ENCODE peak calls at places on chromosome 5, in five cellular contexts. One of them, this sample, is unnamed.
A peak's percentile ranks its signal among the peaks of the same experiment; 100 is the strongest.

GRCh38 chr5:18772475-18772874 is 1138.2 kb downstream of the TAF11L14 start:
- DNase-seq in testis: no peak
- DNase-seq in adrenal gland: no peak
- DNase-seq in tibial nerve: no peak
- DNase-seq in IMR-90: no peak
- DNase-seq in this sample: no peak

GRCh38 chr5:151739395-151739794 is 19.0 kb downstream of the ATOX1 start:
- DNase-seq in testis: no peak
- DNase-seq in adrenal gland: no peak
- DNase-seq in tibial nerve: no peak
- DNase-seq in IMR-90: no peak
- DNase-seq in this sample: no peak

GRCh38 chr5:127612441-127613141 is 36.3 kb upstream of the CTXN3 start:
- DNase-seq in testis: no peak
- DNase-seq in adrenal gland: no peak
- DNase-seq in tibial nerve: no peak
- DNase-seq in IMR-90: no peak
- DNase-seq in this sample: no peak

GRCh38 chr5:58156354-58156753 is 303.5 kb downstream of the PLK2 start:
- DNase-seq in testis: no peak
- DNase-seq in adrenal gland: no peak
- DNase-seq in tibial nerve: no peak
- DNase-seq in IMR-90: peak; percentile 32
- DNase-seq in this sample: no peak

GRCh38 chr5:86880785-86881492 is 263.2 kb downstream of the COX7C start:
- DNase-seq in testis: peak; percentile 49
- DNase-seq in adrenal gland: peak; percentile 60
- DNase-seq in tibial nerve: peak; percentile 15
- DNase-seq in IMR-90: peak; percentile 89
- DNase-seq in this sample: no peak

GRCh38 chr5:43602818-43603534 is at the start of gene NNT:
- DNase-seq in testis: peak; percentile 86
- DNase-seq in adrenal gland: peak; percentile 67
- DNase-seq in tibial nerve: peak; percentile 57
- DNase-seq in IMR-90: peak; percentile 35
- DNase-seq in this sample: peak; percentile 96

GRCh38 chr5:172498431-172499129 is 44.3 kb upstream of the SH3PXD2B start:
- DNase-seq in testis: peak; percentile 3
- DNase-seq in adrenal gland: no peak
- DNase-seq in tibial nerve: peak; percentile 2
- DNase-seq in IMR-90: no peak
- DNase-seq in this sample: peak; percentile 2

GRCh38 chr5:36722913-36723312 is 116.5 kb downstream of the SLC1A3 start:
- DNase-seq in testis: no peak
- DNase-seq in adrenal gland: no peak
- DNase-seq in tibial nerve: no peak
- DNase-seq in IMR-90: peak; percentile 10
- DNase-seq in this sample: no peak

GRCh38 chr5:125775896-125776295 is 647.3 kb upstream of the GRAMD2B start:
- DNase-seq in testis: no peak
- DNase-seq in adrenal gland: no peak
- DNase-seq in tibial nerve: no peak
- DNase-seq in IMR-90: no peak
- DNase-seq in this sample: no peak

GRCh38 chr5:107134931-107135330 is 535.8 kb downstream of the EFNA5 start:
- DNase-seq in testis: no peak
- DNase-seq in adrenal gland: no peak
- DNase-seq in tibial nerve: no peak
- DNase-seq in IMR-90: no peak
- DNase-seq in this sample: no peak

GRCh38 chr5:33297760-33298216 is 143.0 kb upstream of the TARS1 start:
- DNase-seq in testis: peak; percentile 50
- DNase-seq in adrenal gland: no peak
- DNase-seq in tibial nerve: no peak
- DNase-seq in IMR-90: no peak
- DNase-seq in this sample: no peak

GRCh38 chr5:9898319-9898718 is 268.2 kb upstream of the TAS2R1 start:
- DNase-seq in testis: peak; percentile 63
- DNase-seq in adrenal gland: peak; percentile 47
- DNase-seq in tibial nerve: no peak
- DNase-seq in IMR-90: peak; percentile 49
- DNase-seq in this sample: no peak

GRCh38 chr5:35129921-35130485 is 82.3 kb upstream of the AGXT2 start:
- DNase-seq in testis: no peak
- DNase-seq in adrenal gland: no peak
- DNase-seq in tibial nerve: no peak
- DNase-seq in IMR-90: peak; percentile 65
- DNase-seq in this sample: peak; percentile 86

GRCh38 chr5:154375331-154376008 is 70.3 kb upstream of the SAP30L start:
- DNase-seq in testis: peak; percentile 41
- DNase-seq in adrenal gland: no peak
- DNase-seq in tibial nerve: peak; percentile 37
- DNase-seq in IMR-90: peak; percentile 62
- DNase-seq in this sample: no peak

GRCh38 chr5:87042554-87042953 is 225.1 kb upstream of the RASA1 start:
- DNase-seq in testis: no peak
- DNase-seq in adrenal gland: no peak
- DNase-seq in tibial nerve: no peak
- DNase-seq in IMR-90: no peak
- DNase-seq in this sample: no peak

GRCh38 chr5:7742241-7742656 is 108.7 kb downstream of the CFAP90 start:
- DNase-seq in testis: no peak
- DNase-seq in adrenal gland: no peak
- DNase-seq in tibial nerve: no peak
- DNase-seq in IMR-90: no peak
- DNase-seq in this sample: no peak

GRCh38 chr5:1633605-1634336 is 110.0 kb upstream of the LPCAT1 start:
- DNase-seq in testis: peak; percentile 90
- DNase-seq in adrenal gland: peak; percentile 76
- DNase-seq in tibial nerve: peak; percentile 60
- DNase-seq in IMR-90: peak; percentile 36
- DNase-seq in this sample: peak; percentile 66
- TF ChIP-seq POLR2A in testis: no peak
- TF ChIP-seq POLR2A in adrenal gland: peak; percentile 63
- TF ChIP-seq POLR2A in tibial nerve: peak; percentile 58
- TF ChIP-seq POLR2A in IMR-90: peak; percentile 38
- TF ChIP-seq POLR2A in this sample: no peak

GRCh38 chr5:140109050-140109817 is 4.7 kb upstream of the PURA start:
- DNase-seq in testis: peak; percentile 33
- DNase-seq in adrenal gland: peak; percentile 46
- DNase-seq in tibial nerve: no peak
- DNase-seq in IMR-90: peak; percentile 61
- DNase-seq in this sample: no peak
- H3K4me3 ChIP-seq in testis: peak overlapping the region; percentile 87
- H3K4me3 ChIP-seq in adrenal gland: no peak overlapping the region
- H3K4me3 ChIP-seq in tibial nerve: peak overlapping the region; percentile 74
- H3K4me3 ChIP-seq in IMR-90: peak overlapping the region; percentile 74
- H3K4me3 ChIP-seq in this sample: no peak overlapping the region

GRCh38 chr5:134526483-134527155 is 1.1 kb downstream of the JADE2 start:
- DNase-seq in testis: peak; percentile 85
- DNase-seq in adrenal gland: peak; percentile 83
- DNase-seq in tibial nerve: peak; percentile 68
- DNase-seq in IMR-90: no peak
- DNase-seq in this sample: peak; percentile 81
- TF ChIP-seq CTCF in testis: peak; percentile 54
- TF ChIP-seq CTCF in adrenal gland: peak; percentile 67
- TF ChIP-seq CTCF in tibial nerve: peak; percentile 47
- TF ChIP-seq CTCF in IMR-90: peak; percentile 46
- TF ChIP-seq CTCF in this sample: no peak

GRCh38 chr5:96807099-96807654 is 568 bp downstream of the ERAP1 start:
- DNase-seq in testis: peak; percentile 77
- DNase-seq in adrenal gland: peak; percentile 82
- DNase-seq in tibial nerve: peak; percentile 44
- DNase-seq in IMR-90: peak; percentile 53
- DNase-seq in this sample: peak; percentile 50
- TF ChIP-seq POLR2A in testis: no peak
- TF ChIP-seq POLR2A in adrenal gland: peak; percentile 79
- TF ChIP-seq POLR2A in tibial nerve: no peak
- TF ChIP-seq POLR2A in IMR-90: peak; percentile 56
- TF ChIP-seq POLR2A in this sample: no peak

GRCh38 chr5:135713516-135713915 is 120.9 kb upstream of the SLC25A48 start:
- DNase-seq in testis: no peak
- DNase-seq in adrenal gland: no peak
- DNase-seq in tibial nerve: no peak
- DNase-seq in IMR-90: no peak
- DNase-seq in this sample: no peak
- H3K4me3 ChIP-seq in testis: no peak overlapping the region
- H3K4me3 ChIP-seq in adrenal gland: no peak overlapping the region
- H3K4me3 ChIP-seq in tibial nerve: no peak overlapping the region
- H3K4me3 ChIP-seq in IMR-90: no peak overlapping the region
- H3K4me3 ChIP-seq in this sample: no peak overlapping the region

This sample was measured in lower leg skin.